ENCODE peak calls at places on chromosomes 11 and 22, in six cellular contexts. I, C, O, M, N and L are unnamed samples.
A peak's percentile ranks its signal among the peaks of the same experiment; 100 is the strongest.

GRCh38 chr11:111344032-111344431 is 35.0 kb downstream of the POU2AF1 start:
- DNase-seq in N (no peak), M (no peak), O (peak; percentile 72), I (peak; percentile 81), C (peak; percentile 67), L (no peak)

GRCh38 chr22:22200569-22201184 is 43.9 kb upstream of the VPREB1 start:
- DNase-seq in O (no peak), I (no peak), C (no peak), M (no peak), N (no peak), L (no peak)

GRCh38 chr11:75576445-75577049 is 14.5 kb downstream of the SERPINH1 start:
- DNase-seq in C (no peak), M (no peak), N (peak; percentile 71), I (no peak), O (peak; percentile 69), L (no peak)

GRCh38 chr11:34223021-34223813 is 117.8 kb downstream of the NAT10 start:
- DNase-seq in O (peak; percentile 80), N (no peak), I (peak; percentile 85), C (peak; percentile 25), M (no peak), L (no peak)

GRCh38 chr11:58867556-58867955 is 23.1 kb upstream of the GLYATL2 start:
- DNase-seq in M (no peak), I (no peak), O (no peak), C (no peak), N (no peak), L (no peak)

GRCh38 chr11:34299284-34299961 is 58.4 kb downstream of the ABTB2 start:
- DNase-seq in I (no peak), M (no peak), O (no peak), C (no peak), N (no peak), L (no peak)

GRCh38 chr22:37229012-37229804 is 14.9 kb downstream of the RAC2 start:
- DNase-seq in M (no peak), I (no peak), O (no peak), N (no peak), C (peak; percentile 78), L (peak; percentile 76)

GRCh38 chr22:30235687-30236170 is 10.8 kb downstream of the LIF start:
- DNase-seq in C (peak; percentile 78), N (no peak), M (no peak), O (no peak), I (no peak), L (no peak)

GRCh38 chr11:113546757-113547507 is 71.7 kb upstream of the DRD2 start:
- DNase-seq in N (no peak), O (no peak), I (no peak), M (no peak), C (no peak), L (no peak)

GRCh38 chr11:73404506-73405145 is 28.4 kb downstream of the RELT start:
- DNase-seq in N (no peak), C (no peak), I (no peak), M (no peak), O (no peak), L (no peak)

GRCh38 chr22:27252282-27253049 is 549.1 kb downstream of the MN1 start:
- DNase-seq in O (peak; percentile 78), M (no peak), C (peak; percentile 39), I (peak; percentile 67), N (no peak), L (no peak)

GRCh38 chr22:39013923-39014722 is at the start of gene APOBEC3C:
- DNase-seq in C (peak; percentile 96), N (peak; percentile 74), M (peak; percentile 84), O (peak; percentile 89), I (peak; percentile 89), L (peak; percentile 71)

GRCh38 chr11:118892515-118892914 is 8.8 kb downstream of the CXCR5 start:
- DNase-seq in C (no peak), I (no peak), O (no peak), N (no peak), M (no peak), L (peak; percentile 78)

GRCh38 chr11:1339066-1339675 is 29.7 kb upstream of the TOLLIP start:
- DNase-seq in N (no peak), I (no peak), M (no peak), O (no peak), C (no peak), L (no peak)

GRCh38 chr22:38106814-38107578 is 3.5 kb downstream of the BAIAP2L2 start:
- DNase-seq in M (no peak), N (no peak), I (no peak), C (no peak), O (no peak), L (no peak)

GRCh38 chr11:73135346-73136284 is 6.5 kb downstream of the FCHSD2 start:
- DNase-seq in O (no peak), I (no peak), C (no peak), M (no peak), N (no peak), L (no peak)

GRCh38 chr11:44339530-44339883 is 29.6 kb upstream of the ALX4 start:
- DNase-seq in M (no peak), I (no peak), O (no peak), N (no peak), C (no peak), L (no peak)
- H3K27me3 ChIP-seq in M (peaks cover 50% of the 10 kb centered on the region), I (peaks cover 34% of the 10 kb centered on the region), O (no peaks in the 10 kb centered on the region), N (peaks cover 18% of the 10 kb centered on the region), C (peaks cover 32% of the 10 kb centered on the region), L (peaks cover under 1% of the 10 kb centered on the region)

GRCh38 chr11:103111400-103111799 is 2.2 kb downstream of the DYNC2H1 start:
- DNase-seq in N (no peak), M (no peak), C (no peak), O (no peak), I (no peak), L (no peak)
- H3K27ac ChIP-seq in N (no peak overlapping the region), M (no peak overlapping the region), C (no peak overlapping the region), O (no peak overlapping the region), I (no peak overlapping the region), L (no peak overlapping the region)

DNA sequence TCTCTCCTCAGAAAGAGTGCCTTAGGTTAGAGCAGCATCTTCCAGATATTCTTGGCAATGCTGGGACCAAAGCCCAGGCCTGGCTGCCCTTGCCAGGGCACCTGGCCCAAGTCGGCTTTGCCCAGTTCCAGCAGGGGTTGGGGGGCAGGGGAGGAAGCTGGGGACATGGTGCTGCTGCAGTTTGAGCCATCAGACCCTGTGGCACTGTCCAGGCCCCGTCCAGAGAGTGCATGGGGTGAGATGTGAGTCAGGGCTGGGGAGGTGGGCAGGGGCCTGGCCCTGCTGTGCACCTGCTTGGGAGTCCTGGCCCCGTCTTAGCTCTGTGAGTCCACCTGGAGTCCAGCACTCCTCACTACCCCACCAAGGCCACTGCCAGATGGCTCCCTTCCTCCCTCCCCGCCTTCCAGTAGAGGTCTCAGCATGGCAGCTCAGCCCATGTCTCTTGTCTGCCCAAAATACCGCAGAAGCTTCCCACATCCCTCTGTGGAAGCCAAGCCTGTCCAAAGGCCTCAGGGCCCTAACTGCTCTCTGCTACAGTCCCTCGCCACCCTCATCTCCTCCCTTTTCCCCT is 16.6 kb downstream of the DERL3 start:
- DNase-seq in I (no peak), C (no peak), O (no peak), M (no peak), N (no peak), L (no peak)
- H3K36me3 ChIP-seq in I (no peaks in the 10 kb centered on the region), C (no peaks in the 10 kb centered on the region), O (peaks cover 99% of the 10 kb centered on the region), M (peaks cover 56% of the 10 kb centered on the region), N (peaks cover 1% of the 10 kb centered on the region), L (peaks cover 72% of the 10 kb centered on the region)

GRCh38 chr22:44707178-44707577 is 5.2 kb downstream of the PRR5 start:
- DNase-seq in O (no peak), I (no peak), N (no peak), M (no peak), C (no peak), L (no peak)

GRCh38 chr22:44709881-44710400 is 7.9 kb downstream of the PRR5 start:
- DNase-seq in O (no peak), C (no peak), N (no peak), I (no peak), M (no peak), L (peak; percentile 39)

GRCh38 chr22:44706488-44706887 is 4.5 kb downstream of the PRR5 start:
- DNase-seq in M (no peak), O (no peak), I (no peak), N (no peak), C (no peak), L (no peak)

GRCh38 chr22:44705022-44705297 is 3.0 kb downstream of the PRR5 start:
- DNase-seq in C (no peak), M (no peak), I (no peak), O (no peak), N (no peak), L (no peak)

DNA sequence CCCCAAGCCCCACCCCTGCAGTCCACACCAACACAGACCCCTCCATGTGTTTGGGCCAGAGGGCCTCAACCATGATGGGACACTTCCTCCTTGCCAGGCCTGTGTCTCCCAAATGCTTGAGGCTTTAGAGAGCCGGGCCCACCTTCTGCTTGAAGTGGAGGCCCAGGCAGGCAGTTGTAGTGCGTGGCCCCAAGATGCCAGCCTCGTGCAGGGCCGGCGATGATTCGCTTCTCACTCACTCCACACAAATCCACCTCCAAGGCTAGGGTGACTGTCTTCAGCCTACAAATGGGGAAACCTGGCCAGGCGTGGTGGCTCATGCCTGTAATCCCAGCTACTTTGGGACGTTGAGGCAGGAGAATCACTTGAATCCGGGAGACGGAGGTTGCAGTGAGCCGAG is 5.7 kb downstream of the PRR5 start:
- DNase-seq in O (no peak), M (no peak), I (no peak), N (no peak), C (no peak), L (no peak)
- H3K27me3 ChIP-seq in O (no peaks in the 10 kb centered on the region), M (no peaks in the 10 kb centered on the region), I (no peaks in the 10 kb centered on the region), N (no peaks in the 10 kb centered on the region), C (no peaks in the 10 kb centered on the region), L (no peaks in the 10 kb centered on the region)